ENCODE peak calls at places on chromosomes 7 and 10, in five cellular contexts. T is suprapubic skin, H is Peyer's patch, W is spleen, N is lower lobe of right lung. L is an unnamed sample. For H3K36me3, the result is how much of the 10 kb centered on the place peaks cover.

GRCh38 chr7:105218939-105219770 is 169.6 kb downstream of the SRPK2 start:
- DNase-seq in T (no peak), H (no peak), W (no peak), N (no peak), L (no peak)

GRCh38 chr10:63722537-63722936 is 201.3 kb downstream of the REEP3 start:
- DNase-seq in T (no peak), H (no peak), W (no peak), N (no peak), L (no peak)

GRCh38 chr7:120876922-120877321 is 19.0 kb upstream of the TSPAN12 start:
- DNase-seq in T (no peak), H (no peak), W (no peak), N (no peak), L (no peak)

GRCh38 chr7:157120181-157120580 is 18.5 kb upstream of the UBE3C start:
- DNase-seq in T (no peak), H (no peak), W (peak), N (no peak), L (no peak)

GRCh38 chr10:87636313-87636915 is 23.3 kb upstream of the PAPSS2 start:
- DNase-seq in T (no peak), H (no peak), W (no peak), N (no peak), L (no peak)

GRCh38 chr7:116173051-116174028 is 37.0 kb upstream of the TES start:
- DNase-seq in T (no peak), H (no peak), W (no peak), N (no peak), L (peak)

GRCh38 chr7:89605362-89605761 is 548.9 kb upstream of the STEAP1 start:
- DNase-seq in T (no peak), H (no peak), W (no peak), N (no peak), L (no peak)

GRCh38 chr10:132113206-132113605 is 47.5 kb downstream of the JAKMIP3 start:
- DNase-seq in T (peak), H (no peak), W (peak), N (peak), L (peak)

GRCh38 chr7:117041007-117041406 is 87.7 kb downstream of the ST7 start:
- DNase-seq in T (no peak), H (no peak), W (no peak), N (no peak), L (no peak)

GRCh38 chr7:2358968-2359527 is 4.4 kb downstream of the EIF3B start:
- DNase-seq in T (no peak), H (no peak), W (no peak), N (no peak), L (no peak)
- H3K36me3 ChIP-seq in T (under half), H (under half), W (half or more), N (half or more), L (half or more)

GRCh38 chr7:150982348-150982747 is 4.2 kb upstream of the KCNH2 start:
- DNase-seq in T (no peak), H (no peak), W (no peak), N (no peak), L (no peak)
- H3K4me3 ChIP-seq in T (no peak), H (no peak), W (no peak), N (no peak), L (no peak)

GRCh38 chr10:99711129-99711719 is 20.7 kb downstream of the COX15 start:
- DNase-seq in T (no peak), H (no peak), W (no peak), N (no peak), L (peak)
- H3K36me3 ChIP-seq in T (under half), H (half or more), W (half or more), N (half or more), L (under half)

GRCh38 chr10:33509231-33509871 is 174.9 kb upstream of the NRP1 start:
- DNase-seq in T (no peak), H (no peak), W (no peak), N (peak), L (peak)
- H3K4me3 ChIP-seq in T (no peak), H (no peak), W (no peak), N (no peak), L (no peak)

DNA sequence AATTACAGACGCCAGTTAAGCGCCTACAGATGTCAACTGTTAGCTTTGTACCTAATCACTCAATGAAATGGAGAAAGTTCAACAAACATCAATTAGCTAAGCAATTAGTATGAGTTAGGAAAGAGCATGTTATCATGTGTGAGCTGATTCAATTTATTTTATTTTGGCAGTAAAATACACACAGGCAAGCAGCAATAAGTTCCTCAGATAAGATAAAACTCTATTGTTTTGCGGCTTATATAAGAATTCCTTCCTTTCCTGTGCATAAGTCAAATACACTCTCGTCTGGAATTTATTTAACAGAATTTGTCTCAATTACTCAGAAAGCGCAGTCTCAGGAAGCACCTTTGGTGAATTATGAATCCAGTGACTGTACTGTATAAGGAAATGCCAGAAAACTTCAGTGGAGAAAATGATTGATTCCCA is 427.0 kb upstream of the GALNT17 start:
- DNase-seq in T (no peak), H (no peak), W (no peak), N (no peak), L (no peak)
- H3K36me3 ChIP-seq in T (under half), H (under half), W (under half), N (under half), L (under half)

GRCh38 chr7:97735075-97735474 is 3.2 kb downstream of the TAC1 start:
- DNase-seq in T (no peak), H (no peak), W (no peak), N (no peak), L (no peak)

GRCh38 chr7:97734255-97734654 is 2.4 kb downstream of the TAC1 start:
- DNase-seq in T (no peak), H (no peak), W (no peak), N (no peak), L (no peak)

GRCh38 chr7:97732567-97733275 is 835 bp downstream of the TAC1 start:
- DNase-seq in T (no peak), H (no peak), W (no peak), N (no peak), L (no peak)

GRCh38 chr7:97731736-97732370 is at the start of gene TAC1:
- DNase-seq in T (no peak), H (no peak), W (no peak), N (peak), L (no peak)

GRCh38 chr7:97733276-97734206 is 1.7 kb downstream of the TAC1 start:
- DNase-seq in T (no peak), H (no peak), W (no peak), N (no peak), L (peak)
- H3K4me3 ChIP-seq in T (peak), H (peak), W (peak), N (no peak), L (peak)

GRCh38 chr7:134440067-134440466 is 18.8 kb downstream of the AKR1B1 start:
- DNase-seq in T (no peak), H (no peak), W (no peak), N (no peak), L (no peak)

GRCh38 chr7:134443396-134444070 is 15.4 kb downstream of the AKR1B1 start:
- DNase-seq in T (no peak), H (no peak), W (no peak), N (no peak), L (no peak)

GRCh38 chr7:134442441-134443220 is 16.3 kb downstream of the AKR1B1 start:
- DNase-seq in T (no peak), H (no peak), W (no peak), N (no peak), L (no peak)

GRCh38 chr7:134440476-134440875 is 18.4 kb downstream of the AKR1B1 start:
- DNase-seq in T (no peak), H (no peak), W (no peak), N (no peak), L (no peak)

GRCh38 chr7:134441264-134441663 is 17.6 kb downstream of the AKR1B1 start:
- DNase-seq in T (no peak), H (no peak), W (no peak), N (no peak), L (no peak)
- H3K36me3 ChIP-seq in T (half or more), H (half or more), W (half or more), N (half or more), L (under half)

GRCh38 chr10:8058274-8059111 is 4.0 kb downstream of the GATA3 start:
- DNase-seq in T (no peak), H (no peak), W (no peak), N (no peak), L (no peak)

GRCh38 chr10:8060704-8061121 is 6.2 kb downstream of the GATA3 start:
- DNase-seq in T (no peak), H (no peak), W (no peak), N (no peak), L (no peak)

GRCh38 chr10:8057636-8058273 is 3.3 kb downstream of the GATA3 start:
- DNase-seq in T (no peak), H (no peak), W (no peak), N (no peak), L (no peak)

GRCh38 chr10:8060010-8060703 is 5.7 kb downstream of the GATA3 start:
- DNase-seq in T (no peak), H (peak), W (no peak), N (no peak), L (peak)

GRCh38 chr10:8059191-8059936 is 4.9 kb downstream of the GATA3 start:
- DNase-seq in T (no peak), H (no peak), W (no peak), N (no peak), L (no peak)
- H3K4me3 ChIP-seq in T (peak), H (no peak), W (peak), N (peak), L (no peak)